ENCODE peak calls at places on chromosomes 6 and 20, in nine cellular contexts. Y is H1, Z is breast epithelium, B is fibroblast of lung, P is AG09309, I is esophagus squamous epithelium, N is NB4, M is AG10803, F is astrocyte of the cerebellum. J is an unnamed sample.

GRCh38 chr6:130967502-130968469 is 95.3 kb downstream of the EPB41L2 start:
- DNase-seq in B (peak), Z (no peak), Y (no peak), M (no peak), P (no peak), F (no peak), N (no peak), I (no peak), J (no peak)

GRCh38 chr6:39934060-39934757 is at the start of gene MOCS1:
- DNase-seq in P (no peak), M (peak), Y (peak), B (peak), Z (peak), I (no peak), F (no peak), N (no peak), J (peak)

GRCh38 chr6:34589140-34589539 is 33.0 kb upstream of the SPDEF start:
- DNase-seq in B (no peak), F (no peak), M (no peak), Y (no peak), N (no peak), I (no peak), P (no peak), Z (no peak), J (no peak)

GRCh38 chr6:88137915-88138314 is 28.2 kb downstream of the CNR1 start:
- DNase-seq in M (no peak), P (no peak), B (no peak), I (no peak), N (no peak), F (no peak), Z (no peak), Y (no peak), J (no peak)

GRCh38 chr6:88380083-88380482 is 213.9 kb upstream of the CNR1 start:
- DNase-seq in B (peak), Y (no peak), N (peak), I (no peak), P (peak), M (peak), F (peak), Z (no peak), J (no peak)

GRCh38 chr6:130513770-130514169 is 148.0 kb downstream of the TMEM200A start:
- DNase-seq in Y (no peak), P (peak), B (peak), Z (no peak), F (peak), I (no peak), M (peak), N (no peak), J (peak)

GRCh38 chr6:24777227-24777626 is 2.5 kb downstream of the GMNN start:
- DNase-seq in B (no peak), M (no peak), I (no peak), Y (no peak), P (no peak), Z (no peak), F (no peak), N (no peak), J (no peak)

GRCh38 chr6:132167966-132168365 is 216.8 kb upstream of the CCN2 start:
- DNase-seq in B (no peak), P (no peak), N (no peak), M (no peak), Z (no peak), I (no peak), Y (no peak), F (no peak), J (no peak)

GRCh38 chr6:12001004-12001705 is 11.0 kb upstream of the HIVEP1 start:
- DNase-seq in Z (no peak), I (no peak), B (no peak), P (no peak), Y (no peak), M (peak), N (no peak), F (no peak), J (no peak)

GRCh38 chr6:7542065-7542877 is 800 bp downstream of the DSP start:
- DNase-seq in Y (no peak), N (peak), P (no peak), B (peak), M (no peak), I (no peak), F (no peak), Z (no peak), J (no peak)

GRCh38 chr6:30447237-30447636 is 42.1 kb upstream of the HLA-E start:
- DNase-seq in F (no peak), Y (peak), M (peak), B (no peak), N (no peak), P (no peak), I (no peak), Z (no peak), J (no peak)

GRCh38 chr6:166333172-166333995 is 9.0 kb downstream of the SFT2D1 start:
- DNase-seq in B (no peak), I (no peak), Z (no peak), N (peak), Y (no peak), F (no peak), M (no peak), P (no peak), J (no peak)

GRCh38 chr6:40912158-40912946 is 126.7 kb downstream of the UNC5CL start:
- DNase-seq in N (peak), M (peak), I (no peak), B (no peak), P (no peak), Y (peak), Z (no peak), F (no peak), J (peak)

GRCh38 chr6:17448165-17448564 is 54.8 kb downstream of the CAP2 start:
- DNase-seq in M (peak), P (no peak), Z (no peak), B (peak), F (peak), N (no peak), I (no peak), Y (no peak), J (no peak)

GRCh38 chr6:150372051-150372450 is 3.2 kb downstream of the IYD start:
- DNase-seq in Y (no peak), B (peak), Z (no peak), M (peak), N (no peak), I (no peak), P (no peak), F (no peak), J (no peak)

GRCh38 chr6:127971945-127972391 is 71.1 kb upstream of the THEMIS start:
- DNase-seq in P (peak), F (peak), M (peak), N (peak), Z (no peak), B (peak), I (no peak), Y (no peak), J (peak)

GRCh38 chr6:164247106-164247505 is 832.6 kb downstream of the QKI start:
- DNase-seq in B (peak), Y (no peak), P (peak), I (no peak), M (peak), Z (no peak), N (no peak), F (peak), J (no peak)

GRCh38 chr20:61911824-61912223 is 153.9 kb downstream of the TAF4 start:
- DNase-seq in F (no peak), Z (no peak), I (no peak), B (no peak), N (no peak), Y (no peak), M (no peak), P (no peak), J (no peak)

GRCh38 chr6:7505196-7505699 is 36.2 kb upstream of the DSP start:
- DNase-seq in F (peak), N (peak), I (no peak), P (peak), Y (peak), B (peak), M (peak), Z (peak), J (no peak)

GRCh38 chr6:21337263-21337662 is 256.3 kb upstream of the SOX4 start:
- DNase-seq in F (no peak), B (no peak), N (no peak), Y (no peak), M (no peak), Z (no peak), P (no peak), I (no peak), J (no peak)

GRCh38 chr6:21331221-21331620 is 262.3 kb upstream of the SOX4 start:
- DNase-seq in B (peak), F (no peak), I (no peak), M (no peak), Y (no peak), P (no peak), Z (no peak), N (no peak), J (no peak)

GRCh38 chr6:21333715-21334114 is 259.8 kb upstream of the SOX4 start:
- DNase-seq in P (no peak), I (no peak), Y (no peak), B (no peak), N (no peak), F (no peak), M (no peak), Z (no peak), J (no peak)

GRCh38 chr6:21327326-21328140 is 266.0 kb upstream of the SOX4 start:
- DNase-seq in I (no peak), M (no peak), B (no peak), F (no peak), P (no peak), Z (no peak), Y (peak), N (no peak), J (no peak)

GRCh38 chr6:21332077-21332476 is 261.5 kb upstream of the SOX4 start:
- DNase-seq in I (no peak), P (no peak), Z (no peak), F (no peak), B (no peak), M (no peak), Y (no peak), N (no peak), J (no peak)
- TF ChIP-seq CTCF in I (no peak), P (no peak), Z (peak), F (no peak), B (no peak), M (no peak), Y (no peak), N (no peak), J (no peak)

GRCh38 chr6:106659859-106660258 is 30.5 kb downstream of the QRSL1 start:
- DNase-seq in P (no peak), Y (peak), F (no peak), B (no peak), Z (no peak), I (no peak), N (no peak), M (no peak), J (no peak)
- H3K4me3 ChIP-seq in P (no peak), Y (no peak), F (no peak), B (no peak), Z (no peak), I (no peak), N (no peak), M (no peak), J (no peak)

GRCh38 chr6:109595998-109596397 is 95.0 kb downstream of the AK9 start:
- DNase-seq in P (peak), N (peak), M (peak), Y (no peak), Z (no peak), I (no peak), B (peak), F (no peak), J (peak)
- TF ChIP-seq CTCF in P (peak), N (peak), M (peak), Y (peak), Z (no peak), I (no peak), B (peak), F (peak), J (peak)

GRCh38 chr6:5084192-5084786 is 852 bp upstream of the PPP1R3G start:
- DNase-seq in Z (no peak), N (no peak), I (no peak), Y (no peak), B (no peak), F (no peak), P (no peak), M (peak), J (no peak)

GRCh38 chr6:5087389-5087788 is 2.2 kb downstream of the PPP1R3G start:
- DNase-seq in I (no peak), Z (no peak), B (no peak), P (no peak), M (no peak), F (no peak), N (peak), Y (no peak), J (no peak)

GRCh38 chr6:5086294-5086890 is 1.3 kb downstream of the PPP1R3G start:
- DNase-seq in B (peak), M (no peak), P (no peak), Y (no peak), Z (no peak), I (no peak), N (no peak), F (no peak), J (no peak)

GRCh38 chr6:5084787-5085637 is at the start of gene PPP1R3G:
- DNase-seq in F (no peak), I (no peak), P (no peak), N (peak), Y (no peak), M (peak), B (peak), Z (no peak), J (no peak)

GRCh38 chr6:5085638-5086293 is 625 bp downstream of the PPP1R3G start:
- DNase-seq in F (no peak), P (no peak), B (peak), Z (no peak), M (peak), Y (no peak), N (peak), I (no peak), J (no peak)
- H3K4me3 ChIP-seq in F (peak), P (peak), B (peak), Z (peak), M (peak), Y (peak), N (no peak), I (peak), J (peak)

DNA sequence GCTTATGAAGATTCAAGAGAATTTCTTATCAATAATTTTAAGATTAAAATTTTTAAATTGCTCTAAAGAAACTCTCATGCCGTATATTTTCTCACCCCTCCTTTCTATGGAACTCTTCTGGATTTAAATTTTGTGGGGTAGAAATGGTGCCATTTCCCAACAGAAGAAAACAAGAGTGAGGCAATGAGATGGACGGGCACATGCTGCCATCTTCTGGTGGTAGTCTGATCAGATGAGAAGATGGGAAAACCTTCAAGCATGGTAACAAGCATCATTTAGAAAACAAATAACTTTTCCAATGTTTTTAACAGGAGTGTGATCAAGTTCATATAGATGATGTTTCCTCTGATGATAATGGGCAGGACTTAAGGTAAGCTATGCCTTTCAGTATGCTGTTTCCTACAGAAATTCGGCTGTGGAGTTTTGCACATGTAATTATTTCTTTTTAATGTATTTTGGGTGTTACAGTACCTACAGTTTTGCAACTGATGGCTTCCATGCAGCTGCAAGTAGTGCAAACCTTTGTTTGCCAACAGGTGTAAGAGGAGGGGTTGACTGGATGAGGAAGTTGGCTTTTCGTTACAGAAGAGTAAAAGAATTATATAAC is 271.4 kb downstream of the EYA4 start:
- DNase-seq in I (no peak), B (peak), F (peak), N (peak), M (peak), Z (no peak), Y (no peak), P (peak), J (peak)
- TF ChIP-seq CTCF in I (no peak), B (peak), F (peak), N (peak), M (peak), Z (peak), Y (peak), P (peak), J (peak)

J was measured in LNCaP clone FGC.